ENCODE peak calls at places on chromosome 10, in seven cellular contexts. K is germinal center, D is non-pigmented ciliary epithelial cell, I is DMS 273 treated with DMSO at 0.1 percent for 48 hours, F is NCI-H187 treated with DMSO at 0.1 percent for 48 hours, O is PC-3, U is skeletal muscle cell. Z is an unnamed sample.

GRCh38 chr10:75530337-75530736 is 98.9 kb downstream of the LRMDA start:
- DNase-seq in D (no peak), I (no peak), U (no peak), O (peak), F (no peak), K (no peak), Z (peak)

GRCh38 chr10:12081879-12082560 is 13.3 kb downstream of the DHTKD1 start:
- DNase-seq in U (peak), D (no peak), K (no peak), O (peak), I (no peak), F (no peak), Z (peak)

GRCh38 chr10:344582-345200 is 209.4 kb downstream of the ZMYND11 start:
- DNase-seq in D (no peak), K (no peak), U (no peak), F (no peak), I (no peak), O (no peak), Z (no peak)

GRCh38 chr10:13809447-13809846 is 222.7 kb downstream of the PRPF18 start:
- DNase-seq in U (no peak), I (no peak), O (no peak), D (no peak), K (no peak), F (no peak), Z (no peak)

GRCh38 chr10:124899151-124899550 is 42.8 kb upstream of the ZRANB1 start:
- DNase-seq in F (no peak), U (no peak), I (no peak), D (no peak), K (no peak), O (no peak), Z (no peak)

GRCh38 chr10:125514206-125515162 is 168.5 kb downstream of the TEX36 start:
- DNase-seq in O (no peak), D (no peak), F (no peak), U (no peak), I (no peak), K (no peak), Z (peak)

GRCh38 chr10:78594938-78595645 is 473.7 kb upstream of the ZMIZ1 start:
- DNase-seq in U (no peak), D (no peak), K (no peak), F (no peak), O (no peak), I (no peak), Z (no peak)

GRCh38 chr10:124999433-125000365 is 57.8 kb downstream of the ZRANB1 start:
- DNase-seq in O (no peak), F (no peak), K (no peak), U (no peak), I (no peak), D (peak), Z (no peak)

GRCh38 chr10:12803781-12804180 is 197.7 kb downstream of the CCDC3 start:
- DNase-seq in I (no peak), K (no peak), D (no peak), F (no peak), O (no peak), U (no peak), Z (no peak)

GRCh38 chr10:3890602-3891352 is 105.8 kb upstream of the KLF6 start:
- DNase-seq in D (no peak), F (no peak), U (no peak), I (no peak), O (no peak), K (no peak), Z (no peak)

GRCh38 chr10:566241-566885 is 123.1 kb downstream of the DIP2C start:
- DNase-seq in D (no peak), U (no peak), O (no peak), K (no peak), F (no peak), I (no peak), Z (no peak)

GRCh38 chr10:43689618-43689954 is 40.9 kb upstream of the ZNF32 start:
- DNase-seq in K (peak), D (no peak), O (peak), U (no peak), F (no peak), I (no peak), Z (no peak)

GRCh38 chr10:132849546-132850031 is 63.6 kb upstream of the NKX6-2 start:
- DNase-seq in I (no peak), K (no peak), O (no peak), U (no peak), D (no peak), F (no peak), Z (no peak)

GRCh38 chr10:126203746-126204145 is 184.5 kb downstream of the ADAM12 start:
- DNase-seq in D (no peak), I (no peak), U (no peak), F (no peak), K (no peak), O (no peak), Z (no peak)

GRCh38 chr10:24351883-24352778 is 143.2 kb downstream of the KIAA1217 start:
- DNase-seq in I (no peak), O (no peak), K (no peak), U (no peak), F (no peak), D (no peak), Z (no peak)

GRCh38 chr10:104099941-104100340 is 14.3 kb upstream of the COL17A1 start:
- DNase-seq in I (no peak), O (no peak), U (no peak), K (no peak), F (no peak), D (no peak), Z (no peak)

GRCh38 chr10:117555863-117556262 is 13.3 kb downstream of the EMX2 start:
- DNase-seq in D (no peak), K (no peak), F (no peak), I (no peak), U (no peak), O (no peak), Z (no peak)

GRCh38 chr10:116723428-116724281 is 18.7 kb downstream of the HSPA12A start:
- DNase-seq in I (no peak), F (no peak), O (no peak), D (no peak), U (no peak), K (no peak), Z (no peak)

GRCh38 chr10:8130973-8131911 is 76.8 kb downstream of the GATA3 start:
- DNase-seq in U (no peak), O (peak), I (no peak), K (no peak), F (no peak), D (peak), Z (peak)

GRCh38 chr10:14556285-14556956 is 218.3 kb downstream of the FAM107B start:
- DNase-seq in O (no peak), K (peak), D (no peak), I (no peak), F (no peak), U (no peak), Z (no peak)

GRCh38 chr10:42979181-42979580 is 97.7 kb upstream of the RET start:
- DNase-seq in F (no peak), D (no peak), K (no peak), U (no peak), I (no peak), O (no peak), Z (no peak)

GRCh38 chr10:32171213-32171612 is 115.0 kb upstream of the KIF5B start:
- DNase-seq in U (no peak), D (no peak), F (no peak), K (no peak), I (no peak), O (peak), Z (no peak)

GRCh38 chr10:59578741-59579140 is 130.9 kb downstream of the SLC16A9 start:
- DNase-seq in I (no peak), D (no peak), U (no peak), K (no peak), F (no peak), O (no peak), Z (no peak)

GRCh38 chr10:18378766-18379165 is 238.5 kb downstream of the CACNB2 start:
- DNase-seq in I (no peak), U (no peak), F (no peak), D (no peak), K (no peak), O (no peak), Z (no peak)

GRCh38 chr10:1715821-1716220 is 21.5 kb downstream of the ADARB2 start:
- DNase-seq in U (no peak), F (no peak), I (no peak), K (no peak), O (peak), D (no peak), Z (peak)

GRCh38 chr10:97081621-97082235 is 104.0 kb downstream of the SLIT1 start:
- DNase-seq in U (peak), F (no peak), I (no peak), D (no peak), O (peak), K (peak), Z (peak)

GRCh38 chr10:132104062-132104461 is 38.3 kb downstream of the JAKMIP3 start:
- DNase-seq in F (no peak), D (no peak), K (no peak), O (no peak), I (no peak), U (no peak), Z (no peak)

GRCh38 chr10:42982886-42983594 is 93.8 kb upstream of the RET start:
- DNase-seq in D (no peak), F (no peak), K (no peak), O (no peak), I (no peak), U (no peak), Z (no peak)

GRCh38 chr10:71015674-71016073 is 127.3 kb upstream of the PCBD1 start:
- DNase-seq in I (no peak), K (no peak), D (no peak), F (no peak), O (no peak), U (no peak), Z (no peak)

GRCh38 chr10:112759519-112759918 is 190.5 kb upstream of the TCF7L2 start:
- DNase-seq in F (no peak), D (no peak), U (no peak), O (no peak), I (no peak), K (no peak), Z (no peak)

GRCh38 chr10:71980181-71981023 is 16.2 kb downstream of the CHST3 start:
- DNase-seq in U (no peak), I (no peak), K (no peak), F (no peak), D (no peak), O (no peak), Z (no peak)

GRCh38 chr10:21402606-21403083 is 122.8 kb downstream of the SKIDA1 start:
- DNase-seq in I (no peak), O (peak), K (no peak), D (no peak), F (no peak), U (peak), Z (peak)

GRCh38 chr10:119478111-119479047 is 64.1 kb downstream of the RGS10 start:
- DNase-seq in O (no peak), U (no peak), F (no peak), I (no peak), K (peak), D (no peak), Z (no peak)